ENCODE peak calls at places on chromosomes 12 and 14, in five cellular contexts. S is NCI-H1092, F is GM06990, G is NCI-H774, C is T-helper 9 cell. T is an unnamed sample.
A peak's percentile ranks its signal among the peaks of the same experiment; 100 is the strongest.

GRCh38 chr12:116955382-116956021 is 44.8 kb downstream of the FBXW8 start:
- DNase-seq in S (no peak), F (no peak), G (no peak), C (no peak), T (peak; percentile 62)

GRCh38 chr12:124621296-124621660 is 53.9 kb upstream of the NCOR2 start:
- DNase-seq in G (no peak), C (no peak), F (no peak), S (no peak), T (no peak)

GRCh38 chr12:49294804-49295086 is 202 bp upstream of the PRPH start:
- DNase-seq in S (no peak), G (no peak), C (no peak), F (no peak), T (no peak)

GRCh38 chr14:42222924-42223471 is 616.3 kb downstream of the LRFN5 start:
- DNase-seq in F (peak; percentile 69), C (no peak), G (peak; percentile 54), S (peak; percentile 64), T (peak; percentile 42)

GRCh38 chr14:43540948-43541347 is 966.1 kb downstream of the FSCB start:
- DNase-seq in G (no peak), C (no peak), S (no peak), F (no peak), T (no peak)

GRCh38 chr14:34794941-34795340 is 80.2 kb downstream of the BAZ1A start:
- DNase-seq in F (no peak), C (no peak), G (no peak), S (no peak), T (no peak)

GRCh38 chr14:37147310-37147875 is 25.0 kb downstream of the SLC25A21 start:
- DNase-seq in G (no peak), F (no peak), S (no peak), C (no peak), T (no peak)

GRCh38 chr12:46084666-46085631 is 94.6 kb upstream of the SCAF11 start:
- DNase-seq in C (no peak), F (no peak), S (no peak), G (no peak), T (no peak)

GRCh38 chr12:48956279-48957140 is 777 bp downstream of the ARF3 start:
- DNase-seq in G (peak; percentile 91), C (peak; percentile 5), F (no peak), S (no peak), T (peak; percentile 95)

GRCh38 chr14:44613061-44613712 is 106.1 kb upstream of the FSCB start:
- DNase-seq in S (no peak), F (no peak), G (no peak), C (no peak), T (no peak)

GRCh38 chr14:57038689-57039088 is 228.4 kb upstream of the OTX2 start:
- DNase-seq in G (no peak), S (no peak), C (no peak), F (no peak), T (no peak)

GRCh38 chr14:20327005-20327869 is 5.8 kb downstream of the CCNB1IP1 start:
- DNase-seq in S (peak; percentile 67), C (no peak), F (no peak), G (peak; percentile 58), T (no peak)

GRCh38 chr12:88579941-88580871 is at the start of gene KITLG:
- DNase-seq in S (peak; percentile 87), F (peak; percentile 44), C (no peak), G (peak; percentile 95), T (no peak)

GRCh38 chr12:11834104-11834812 is 184.8 kb downstream of the ETV6 start:
- DNase-seq in C (no peak), F (peak; percentile 25), G (no peak), S (no peak), T (no peak)

GRCh38 chr12:46555379-46555778 is 182.8 kb upstream of the SLC38A2 start:
- DNase-seq in C (no peak), G (no peak), S (no peak), F (no peak), T (no peak)

GRCh38 chr12:64232201-64232600 is 10.1 kb upstream of the KICS2 start:
- DNase-seq in S (no peak), G (no peak), F (no peak), C (no peak), T (no peak)

GRCh38 chr14:53356361-53357150 is 203.4 kb upstream of the DDHD1 start:
- DNase-seq in G (no peak), S (no peak), C (no peak), F (no peak), T (no peak)

GRCh38 chr12:65756956-65757511 is 67.2 kb upstream of the HMGA2 start:
- DNase-seq in C (no peak), S (no peak), G (no peak), F (peak; percentile 58), T (no peak)

GRCh38 chr12:115752913-115753726 is 524.4 kb downstream of the MED13L start:
- DNase-seq in C (no peak), S (peak; percentile 57), G (peak; percentile 59), F (no peak), T (no peak)

T was measured in kidney epithelial cell.